ENCODE peak calls at places on chromosome 13, in ten cellular contexts. M is NCI-H2081 treated with DMSO at 0.1 percent for 48 hours; W is NCI-H1930; K is dorsolateral prefrontal cortex; Q is NCI-H1048; V is RPMI7951; Y is mucosa of gallbladder; J is activated T-helper 1 cell treated with anti-CD3 and anti-CD28 coated beads, Interleukin-12 subunit alpha, Interleukin-12 subunit beta, Interleukin-2, Interleukin-4 antibody, amounts not matched to agents 30 ng/mL and 10 ng/mL and 1 ng/mL, durations not matched to agents 14 hours and 24 hours and 36 hours; X is NCI-H1092; G is activated CD4-positive, CD25-positive, alpha-beta regulatory T cell. S is an unnamed sample.

GRCh38 chr13:112983428-112984196 is 14.6 kb downstream of the MCF2L start:
- DNase-seq in M (no peak), W (no peak), K (no peak), Q (no peak), V (no peak), Y (no peak), J (no peak), X (no peak), G (no peak), S (no peak)

GRCh38 chr13:81031996-81032395 is 691.1 kb upstream of the SPRY2 start:
- DNase-seq in M (no peak), W (no peak), K (no peak), Q (no peak), V (no peak), Y (no peak), J (no peak), X (no peak), G (no peak), S (no peak)

GRCh38 chr13:59337070-59337469 is 826.7 kb downstream of the DIAPH3 start:
- DNase-seq in M (no peak), W (no peak), K (no peak), Q (no peak), V (no peak), Y (no peak), J (no peak), X (no peak), G (no peak), S (no peak)

GRCh38 chr13:32428581-32429072 is 697 bp upstream of the N4BP2L1 start:
- DNase-seq in M (no peak), W (no peak), K (no peak), Q (no peak), V (no peak), Y (no peak), J (no peak), X (no peak), G (no peak), S (no peak)

GRCh38 chr13:40318366-40318765 is 348.1 kb downstream of the FOXO1 start:
- DNase-seq in M (no peak), W (no peak), K (peak; percentile 42), Q (no peak), V (no peak), Y (peak; percentile 42), J (no peak), X (peak; percentile 5), G (no peak), S (no peak)

GRCh38 chr13:21548577-21548976 is 55.4 kb downstream of the MICU2 start:
- DNase-seq in M (no peak), W (no peak), K (no peak), Q (no peak), V (no peak), Y (no peak), J (no peak), X (no peak), G (no peak), S (no peak)

GRCh38 chr13:73038064-73038463 is 20.7 kb upstream of the KLF5 start:
- DNase-seq in M (no peak), W (peak; percentile 30), K (no peak), Q (no peak), V (no peak), Y (no peak), J (no peak), X (no peak), G (no peak), S (no peak)

GRCh38 chr13:36696410-36696809 is 22.6 kb downstream of the SERTM1 start:
- DNase-seq in M (no peak), W (no peak), K (no peak), Q (no peak), V (no peak), Y (no peak), J (no peak), X (no peak), G (no peak), S (no peak)

S was measured in pulmonary artery endothelial cell.